ENCODE peak calls at places on chromosomes 3 and 15, in six cellular contexts. One of them, this sample, is unnamed.
A peak's percentile ranks its signal among the peaks of the same experiment; 100 is the strongest.

GRCh38 chr3:52083556-52084087 is 27.3 kb upstream of the DUSP7 start:
- DNase-seq in kidney epithelial cell: no peak
- DNase-seq in iPS-NIHi11: no peak
- DNase-seq in activated CD4-positive, alpha-beta T cell treated with anti-CD3 and anti-CD28 coated beads, Interleukin-2, amount 50 U/mL, for 1 hour: no peak
- DNase-seq in pons: no peak
- DNase-seq in HuH-7: no peak
- DNase-seq in this sample: no peak

GRCh38 chr15:67397139-67397538 is 123.8 kb upstream of the C15orf61 start:
- DNase-seq in HuH-7: no peak
- DNase-seq in iPS-NIHi11: no peak
- DNase-seq in kidney epithelial cell: no peak
- DNase-seq in activated CD4-positive, alpha-beta T cell treated with anti-CD3 and anti-CD28 coated beads, Interleukin-2, amount 50 U/mL, for 1 hour: no peak
- DNase-seq in pons: no peak
- DNase-seq in this sample: no peak

GRCh38 chr3:194312743-194313281 is 38.3 kb downstream of the CPN2 start:
- DNase-seq in iPS-NIHi11: no peak
- DNase-seq in kidney epithelial cell: no peak
- DNase-seq in HuH-7: no peak
- DNase-seq in pons: no peak
- DNase-seq in activated CD4-positive, alpha-beta T cell treated with anti-CD3 and anti-CD28 coated beads, Interleukin-2, amount 50 U/mL, for 1 hour: no peak
- DNase-seq in this sample: peak; percentile 64

GRCh38 chr3:71231680-71232079 is 351.8 kb downstream of the FOXP1 start:
- DNase-seq in activated CD4-positive, alpha-beta T cell treated with anti-CD3 and anti-CD28 coated beads, Interleukin-2, amount 50 U/mL, for 1 hour: no peak
- DNase-seq in pons: no peak
- DNase-seq in iPS-NIHi11: no peak
- DNase-seq in kidney epithelial cell: no peak
- DNase-seq in HuH-7: no peak
- DNase-seq in this sample: no peak

GRCh38 chr3:73576995-73577394 is 47.7 kb downstream of the PDZRN3 start:
- DNase-seq in pons: no peak
- DNase-seq in activated CD4-positive, alpha-beta T cell treated with anti-CD3 and anti-CD28 coated beads, Interleukin-2, amount 50 U/mL, for 1 hour: no peak
- DNase-seq in HuH-7: no peak
- DNase-seq in kidney epithelial cell: no peak
- DNase-seq in iPS-NIHi11: no peak
- DNase-seq in this sample: no peak

GRCh38 chr3:184341925-184342324 is 4.5 kb downstream of the FAM131A start:
- DNase-seq in HuH-7: no peak
- DNase-seq in pons: no peak
- DNase-seq in kidney epithelial cell: no peak
- DNase-seq in activated CD4-positive, alpha-beta T cell treated with anti-CD3 and anti-CD28 coated beads, Interleukin-2, amount 50 U/mL, for 1 hour: no peak
- DNase-seq in iPS-NIHi11: no peak
- DNase-seq in this sample: no peak

GRCh38 chr3:51371943-51372557 is 13.0 kb upstream of the MANF start:
- DNase-seq in activated CD4-positive, alpha-beta T cell treated with anti-CD3 and anti-CD28 coated beads, Interleukin-2, amount 50 U/mL, for 1 hour: peak; percentile 60
- DNase-seq in kidney epithelial cell: peak; percentile 29
- DNase-seq in pons: peak; percentile 79
- DNase-seq in iPS-NIHi11: peak; percentile 58
- DNase-seq in HuH-7: no peak
- DNase-seq in this sample: no peak

GRCh38 chr3:29430558-29430971 is 149.7 kb downstream of the RBMS3 start:
- DNase-seq in pons: no peak
- DNase-seq in iPS-NIHi11: no peak
- DNase-seq in HuH-7: no peak
- DNase-seq in kidney epithelial cell: no peak
- DNase-seq in activated CD4-positive, alpha-beta T cell treated with anti-CD3 and anti-CD28 coated beads, Interleukin-2, amount 50 U/mL, for 1 hour: no peak
- DNase-seq in this sample: no peak

GRCh38 chr3:36890261-36890660 is 54.6 kb downstream of the TRANK1 start:
- DNase-seq in pons: no peak
- DNase-seq in kidney epithelial cell: no peak
- DNase-seq in activated CD4-positive, alpha-beta T cell treated with anti-CD3 and anti-CD28 coated beads, Interleukin-2, amount 50 U/mL, for 1 hour: no peak
- DNase-seq in HuH-7: no peak
- DNase-seq in iPS-NIHi11: no peak
- DNase-seq in this sample: no peak

GRCh38 chr3:137770821-137771399 is 6.8 kb downstream of the SOX14 start:
- DNase-seq in pons: no peak
- DNase-seq in kidney epithelial cell: no peak
- DNase-seq in activated CD4-positive, alpha-beta T cell treated with anti-CD3 and anti-CD28 coated beads, Interleukin-2, amount 50 U/mL, for 1 hour: no peak
- DNase-seq in iPS-NIHi11: no peak
- DNase-seq in HuH-7: no peak
- DNase-seq in this sample: no peak

GRCh38 chr3:163644172-163644571 is 1434.1 kb downstream of the SI start:
- DNase-seq in kidney epithelial cell: no peak
- DNase-seq in activated CD4-positive, alpha-beta T cell treated with anti-CD3 and anti-CD28 coated beads, Interleukin-2, amount 50 U/mL, for 1 hour: no peak
- DNase-seq in pons: no peak
- DNase-seq in iPS-NIHi11: no peak
- DNase-seq in HuH-7: no peak
- DNase-seq in this sample: no peak

GRCh38 chr3:64268926-64269325 is 43.7 kb upstream of the PRICKLE2 start:
- DNase-seq in pons: no peak
- DNase-seq in activated CD4-positive, alpha-beta T cell treated with anti-CD3 and anti-CD28 coated beads, Interleukin-2, amount 50 U/mL, for 1 hour: no peak
- DNase-seq in kidney epithelial cell: no peak
- DNase-seq in HuH-7: no peak
- DNase-seq in iPS-NIHi11: no peak
- DNase-seq in this sample: no peak

GRCh38 chr3:154765241-154765640 is 314.9 kb upstream of the MME start:
- DNase-seq in HuH-7: no peak
- DNase-seq in iPS-NIHi11: no peak
- DNase-seq in pons: no peak
- DNase-seq in activated CD4-positive, alpha-beta T cell treated with anti-CD3 and anti-CD28 coated beads, Interleukin-2, amount 50 U/mL, for 1 hour: no peak
- DNase-seq in kidney epithelial cell: no peak
- DNase-seq in this sample: no peak

GRCh38 chr15:93485922-93486327 is 396.9 kb upstream of the RGMA start:
- DNase-seq in HuH-7: no peak
- DNase-seq in kidney epithelial cell: no peak
- DNase-seq in pons: no peak
- DNase-seq in iPS-NIHi11: no peak
- DNase-seq in activated CD4-positive, alpha-beta T cell treated with anti-CD3 and anti-CD28 coated beads, Interleukin-2, amount 50 U/mL, for 1 hour: no peak
- DNase-seq in this sample: no peak

GRCh38 chr15:70198441-70199123 is 100.9 kb upstream of the TLE3 start:
- DNase-seq in HuH-7: no peak
- DNase-seq in iPS-NIHi11: no peak
- DNase-seq in kidney epithelial cell: peak; percentile 12
- DNase-seq in pons: no peak
- DNase-seq in activated CD4-positive, alpha-beta T cell treated with anti-CD3 and anti-CD28 coated beads, Interleukin-2, amount 50 U/mL, for 1 hour: no peak
- DNase-seq in this sample: no peak

GRCh38 chr15:77897896-77898406 is 179.6 kb downstream of the TBC1D2B start:
- DNase-seq in pons: no peak
- DNase-seq in iPS-NIHi11: peak; percentile 34
- DNase-seq in HuH-7: no peak
- DNase-seq in activated CD4-positive, alpha-beta T cell treated with anti-CD3 and anti-CD28 coated beads, Interleukin-2, amount 50 U/mL, for 1 hour: no peak
- DNase-seq in kidney epithelial cell: no peak
- DNase-seq in this sample: no peak

GRCh38 chr3:104855702-104856101 is 511.0 kb upstream of the ALCAM start:
- DNase-seq in iPS-NIHi11: no peak
- DNase-seq in activated CD4-positive, alpha-beta T cell treated with anti-CD3 and anti-CD28 coated beads, Interleukin-2, amount 50 U/mL, for 1 hour: no peak
- DNase-seq in pons: no peak
- DNase-seq in HuH-7: no peak
- DNase-seq in kidney epithelial cell: no peak
- DNase-seq in this sample: no peak

GRCh38 chr3:141835557-141836224 is 40.8 kb upstream of the ATP1B3 start:
- DNase-seq in iPS-NIHi11: no peak
- DNase-seq in pons: no peak
- DNase-seq in activated CD4-positive, alpha-beta T cell treated with anti-CD3 and anti-CD28 coated beads, Interleukin-2, amount 50 U/mL, for 1 hour: no peak
- DNase-seq in kidney epithelial cell: no peak
- DNase-seq in HuH-7: no peak
- DNase-seq in this sample: peak; percentile 14

GRCh38 chr3:73504852-73505251 is 119.9 kb downstream of the PDZRN3 start:
- DNase-seq in pons: no peak
- DNase-seq in activated CD4-positive, alpha-beta T cell treated with anti-CD3 and anti-CD28 coated beads, Interleukin-2, amount 50 U/mL, for 1 hour: no peak
- DNase-seq in kidney epithelial cell: no peak
- DNase-seq in iPS-NIHi11: no peak
- DNase-seq in HuH-7: no peak
- DNase-seq in this sample: no peak

GRCh38 chr3:160665784-160666526 is 11.0 kb upstream of the ARL14 start:
- DNase-seq in iPS-NIHi11: no peak
- DNase-seq in HuH-7: no peak
- DNase-seq in pons: no peak
- DNase-seq in activated CD4-positive, alpha-beta T cell treated with anti-CD3 and anti-CD28 coated beads, Interleukin-2, amount 50 U/mL, for 1 hour: no peak
- DNase-seq in kidney epithelial cell: peak; percentile 63
- DNase-seq in this sample: no peak

GRCh38 chr15:92886229-92886628 is 13.9 kb upstream of the CHD2 start:
- DNase-seq in HuH-7: no peak
- DNase-seq in pons: no peak
- DNase-seq in activated CD4-positive, alpha-beta T cell treated with anti-CD3 and anti-CD28 coated beads, Interleukin-2, amount 50 U/mL, for 1 hour: no peak
- DNase-seq in iPS-NIHi11: no peak
- DNase-seq in kidney epithelial cell: no peak
- DNase-seq in this sample: no peak

GRCh38 chr15:99424978-99425665 is 140.7 kb upstream of the MEF2A start:
- DNase-seq in HuH-7: no peak
- DNase-seq in activated CD4-positive, alpha-beta T cell treated with anti-CD3 and anti-CD28 coated beads, Interleukin-2, amount 50 U/mL, for 1 hour: peak; percentile 33
- DNase-seq in iPS-NIHi11: no peak
- DNase-seq in kidney epithelial cell: peak; percentile 49
- DNase-seq in pons: peak; percentile 55
- DNase-seq in this sample: peak; percentile 82

GRCh38 chr15:69175536-69175935 is 15.1 kb downstream of the GLCE start:
- DNase-seq in activated CD4-positive, alpha-beta T cell treated with anti-CD3 and anti-CD28 coated beads, Interleukin-2, amount 50 U/mL, for 1 hour: no peak
- DNase-seq in iPS-NIHi11: no peak
- DNase-seq in HuH-7: no peak
- DNase-seq in kidney epithelial cell: no peak
- DNase-seq in pons: no peak
- DNase-seq in this sample: no peak

GRCh38 chr15:60214201-60214600 is 183.6 kb downstream of the ANXA2 start:
- DNase-seq in activated CD4-positive, alpha-beta T cell treated with anti-CD3 and anti-CD28 coated beads, Interleukin-2, amount 50 U/mL, for 1 hour: no peak
- DNase-seq in iPS-NIHi11: no peak
- DNase-seq in pons: no peak
- DNase-seq in HuH-7: no peak
- DNase-seq in kidney epithelial cell: no peak
- DNase-seq in this sample: no peak

GRCh38 chr3:180989291-180990163 is at the start of gene DNAJC19:
- DNase-seq in pons: peak; percentile 97
- DNase-seq in iPS-NIHi11: peak; percentile 93
- DNase-seq in activated CD4-positive, alpha-beta T cell treated with anti-CD3 and anti-CD28 coated beads, Interleukin-2, amount 50 U/mL, for 1 hour: peak; percentile 86
- DNase-seq in kidney epithelial cell: peak; percentile 88
- DNase-seq in HuH-7: peak; percentile 58
- DNase-seq in this sample: peak; percentile 92

GRCh38 chr15:34182942-34183341 is 27.0 kb downstream of the KATNBL1 start:
- DNase-seq in iPS-NIHi11: peak; percentile 49
- DNase-seq in HuH-7: no peak
- DNase-seq in kidney epithelial cell: no peak
- DNase-seq in activated CD4-positive, alpha-beta T cell treated with anti-CD3 and anti-CD28 coated beads, Interleukin-2, amount 50 U/mL, for 1 hour: no peak
- DNase-seq in pons: peak; percentile 15
- DNase-seq in this sample: no peak

GRCh38 chr3:128145279-128145678 is 8.0 kb upstream of the EEFSEC start:
- DNase-seq in kidney epithelial cell: no peak
- DNase-seq in pons: peak; percentile 79
- DNase-seq in iPS-NIHi11: no peak
- DNase-seq in HuH-7: no peak
- DNase-seq in activated CD4-positive, alpha-beta T cell treated with anti-CD3 and anti-CD28 coated beads, Interleukin-2, amount 50 U/mL, for 1 hour: no peak
- DNase-seq in this sample: no peak

GRCh38 chr3:23519548-23520208 is 286.1 kb upstream of the UBE2E1 start:
- DNase-seq in kidney epithelial cell: no peak
- DNase-seq in HuH-7: no peak
- DNase-seq in iPS-NIHi11: no peak
- DNase-seq in pons: no peak
- DNase-seq in activated CD4-positive, alpha-beta T cell treated with anti-CD3 and anti-CD28 coated beads, Interleukin-2, amount 50 U/mL, for 1 hour: no peak
- DNase-seq in this sample: no peak

GRCh38 chr15:75149911-75150709 is 51.6 kb upstream of the C15orf39 start:
- DNase-seq in HuH-7: no peak
- DNase-seq in pons: no peak
- DNase-seq in iPS-NIHi11: no peak
- DNase-seq in activated CD4-positive, alpha-beta T cell treated with anti-CD3 and anti-CD28 coated beads, Interleukin-2, amount 50 U/mL, for 1 hour: no peak
- DNase-seq in kidney epithelial cell: no peak
- DNase-seq in this sample: peak; percentile 85

GRCh38 chr3:54830658-54831057 is 97.2 kb downstream of the LRTM1 start:
- DNase-seq in iPS-NIHi11: peak; percentile 63
- DNase-seq in activated CD4-positive, alpha-beta T cell treated with anti-CD3 and anti-CD28 coated beads, Interleukin-2, amount 50 U/mL, for 1 hour: no peak
- DNase-seq in kidney epithelial cell: no peak
- DNase-seq in HuH-7: peak; percentile 4
- DNase-seq in pons: no peak
- DNase-seq in this sample: no peak

This sample was measured in epithelial cell of prostate.